ENCODE peak calls at places on chromosomes 6 and 20, in ten cellular contexts. R is tibial artery, P is stomach, I is AG04450, C is kidney, B is coronary artery, F is sigmoid colon, Z is mammary epithelial cell, J is brain microvascular endothelial cell, X is adrenal gland. E is an unnamed sample.
A peak's percentile ranks its signal among the peaks of the same experiment; 100 is the strongest.

GRCh38 chr20:57409672-57410397 is 18.6 kb downstream of the RBM38 start:
- DNase-seq in X (peak; percentile 53), C (no peak), I (no peak), B (no peak), P (no peak), F (no peak), R (no peak), J (no peak), Z (no peak), E (no peak)

GRCh38 chr6:44416103-44416502 is 28.6 kb downstream of the CDC5L start:
- DNase-seq in X (peak; percentile 75), B (no peak), Z (peak; percentile 9), I (peak; percentile 2), J (peak; percentile 30), F (no peak), R (no peak), C (no peak), P (peak; percentile 34), E (no peak)

GRCh38 chr6:156016186-156016976 is 560.7 kb upstream of the NOX3 start:
- DNase-seq in I (no peak), F (no peak), C (no peak), Z (no peak), J (no peak), P (no peak), X (no peak), B (no peak), R (no peak), E (no peak)

GRCh38 chr6:45949256-45949655 is 66.4 kb downstream of the CLIC5 start:
- DNase-seq in Z (peak; percentile 15), B (no peak), X (no peak), C (no peak), J (no peak), P (no peak), I (no peak), F (no peak), R (no peak), E (no peak)

GRCh38 chr6:30613251-30614043 is 3.6 kb downstream of the PPP1R10 start:
- DNase-seq in X (no peak), R (no peak), B (no peak), F (peak; percentile 13), C (no peak), I (no peak), J (no peak), P (no peak), Z (no peak), E (no peak)

GRCh38 chr20:64130876-64131275 is 23.5 kb upstream of the NPBWR2 start:
- DNase-seq in C (peak; percentile 30), F (peak; percentile 14), R (no peak), X (peak; percentile 1), B (no peak), I (no peak), P (no peak), Z (no peak), J (no peak), E (no peak)

GRCh38 chr6:56638760-56639159 is 3.9 kb downstream of the DST start:
- DNase-seq in Z (no peak), I (no peak), J (no peak), C (no peak), R (no peak), F (no peak), P (no peak), B (no peak), X (no peak), E (no peak)

GRCh38 chr6:137673603-137674002 is 179.4 kb upstream of the OLIG3 start:
- DNase-seq in F (no peak), C (no peak), I (no peak), X (no peak), R (no peak), Z (no peak), P (no peak), B (no peak), J (no peak), E (no peak)

GRCh38 chr6:21914121-21914973 is 320.8 kb downstream of the SOX4 start:
- DNase-seq in I (no peak), Z (peak; percentile 61), X (peak; percentile 91), R (peak; percentile 69), B (no peak), J (peak; percentile 51), C (peak; percentile 90), P (peak; percentile 91), F (no peak), E (no peak)

GRCh38 chr6:16420332-16420714 is 181.9 kb downstream of the GMPR start:
- DNase-seq in I (no peak), B (no peak), J (no peak), R (no peak), P (no peak), X (no peak), C (no peak), F (no peak), Z (no peak), E (no peak)
- H3K27ac ChIP-seq in I (no peak overlapping the region), B (no peak overlapping the region), J (peak overlapping the region; percentile 2), R (peak overlapping the region; percentile 52), P (peak overlapping the region; percentile 47), X (no peak overlapping the region), C (no peak overlapping the region), F (peak overlapping the region; percentile 41), Z (no peak overlapping the region), E (no peak overlapping the region)

GRCh38 chr6:24501374-24501773 is 6.6 kb downstream of the ALDH5A1 start:
- DNase-seq in C (no peak), X (no peak), P (no peak), R (no peak), B (no peak), J (no peak), I (no peak), Z (no peak), F (no peak), E (no peak)
- H3K27ac ChIP-seq in C (no peak overlapping the region), X (no peak overlapping the region), P (no peak overlapping the region), R (no peak overlapping the region), B (no peak overlapping the region), J (no peak overlapping the region), I (no peak overlapping the region), Z (no peak overlapping the region), F (no peak overlapping the region), E (no peak overlapping the region)

GRCh38 chr6:63527658-63528514 is 44.4 kb upstream of the LOC128125822 start:
- DNase-seq in I (peak; percentile 96), X (peak; percentile 86), B (no peak), P (peak; percentile 93), J (peak; percentile 96), C (no peak), R (no peak), Z (peak; percentile 97), F (peak; percentile 72), E (no peak)
- H3K27ac ChIP-seq in I (no peak overlapping the region), X (peak overlapping the region; percentile 35), B (no peak overlapping the region), P (peak overlapping the region; percentile 58), J (peak overlapping the region; percentile 53), C (no peak overlapping the region), R (no peak overlapping the region), Z (peak overlapping the region; percentile 95), F (peak overlapping the region; percentile 47), E (no peak overlapping the region)

GRCh38 chr6:83432626-83433025 is 1.8 kb upstream of the ME1 start:
- DNase-seq in B (no peak), J (no peak), P (no peak), I (no peak), F (no peak), R (no peak), Z (no peak), C (no peak), X (no peak), E (no peak)

GRCh38 chr6:83430606-83431544 is at the start of gene ME1:
- DNase-seq in B (peak; percentile 85), C (peak; percentile 88), J (peak; percentile 78), Z (peak; percentile 79), R (peak; percentile 80), F (peak; percentile 90), I (peak; percentile 43), X (peak; percentile 95), P (peak; percentile 71), E (peak; percentile 60)

GRCh38 chr6:83429269-83429668 is 1.6 kb downstream of the ME1 start:
- DNase-seq in J (no peak), R (no peak), C (no peak), F (no peak), Z (no peak), P (no peak), I (no peak), X (no peak), B (no peak), E (no peak)

GRCh38 chr6:83429857-83430605 is 820 bp downstream of the ME1 start:
- DNase-seq in B (no peak), I (no peak), R (no peak), F (no peak), J (peak; percentile 49), P (peak; percentile 32), Z (peak; percentile 59), X (peak; percentile 55), C (no peak), E (no peak)

GRCh38 chr6:83431545-83432165 is 804 bp upstream of the ME1 start:
- DNase-seq in R (no peak), C (no peak), J (no peak), B (no peak), P (peak; percentile 48), Z (peak; percentile 1), F (no peak), X (peak; percentile 57), I (no peak), E (peak; percentile 46)
- H3K27ac ChIP-seq in R (peak overlapping the region; percentile 68), C (no peak overlapping the region), J (no peak overlapping the region), B (peak overlapping the region; percentile 81), P (peak overlapping the region; percentile 85), Z (peak overlapping the region; percentile 4), F (peak overlapping the region; percentile 82), X (peak overlapping the region; percentile 88), I (peak overlapping the region; percentile 58), E (peak overlapping the region; percentile 79)

GRCh38 chr6:157990321-157991066 is 8.8 kb downstream of the SYNJ2 start:
- DNase-seq in J (no peak), X (no peak), P (no peak), Z (no peak), F (no peak), C (no peak), B (peak; percentile 55), R (no peak), I (no peak), E (no peak)
- H3K27ac ChIP-seq in J (no peak overlapping the region), X (peak overlapping the region; percentile 60), P (no peak overlapping the region), Z (no peak overlapping the region), F (peak overlapping the region; percentile 77), C (no peak overlapping the region), B (peak overlapping the region; percentile 43), R (peak overlapping the region; percentile 38), I (peak overlapping the region; percentile 21), E (peak overlapping the region; percentile 83)

E was measured in caudate nucleus.